ENCODE peak calls at places on chromosome 3, in five cellular contexts. I is IMR-90, U is fibroblast of lung, Y is HepG2, P is adipocyte. V is an unnamed sample.

GRCh38 chr3:132317229-132317948 is at the start of gene ACP3:
- DNase-seq in U (peak), Y (no peak), I (peak), P (peak), V (peak)

GRCh38 chr3:41026394-41027177 is 172.7 kb upstream of the CTNNB1 start:
- DNase-seq in I (peak), U (peak), P (peak), Y (peak), V (peak)

GRCh38 chr3:71551286-71551919 is 32.1 kb downstream of the FOXP1 start:
- DNase-seq in I (peak), Y (no peak), P (peak), U (peak), V (no peak)

GRCh38 chr3:122964844-122965243 is 62.7 kb downstream of the SEMA5B start:
- DNase-seq in U (no peak), Y (no peak), I (no peak), P (no peak), V (no peak)

GRCh38 chr3:194089357-194090177 is 46.4 kb upstream of the HES1 start:
- DNase-seq in I (peak), Y (peak), U (peak), P (peak), V (peak)

GRCh38 chr3:133937756-133938601 is 42.3 kb upstream of the RAB6B start:
- DNase-seq in Y (no peak), I (peak), U (peak), P (peak), V (no peak)

GRCh38 chr3:171851685-171852084 is 8.5 kb downstream of the TMEM212 start:
- DNase-seq in P (no peak), U (peak), I (peak), Y (no peak), V (no peak)

GRCh38 chr3:178514411-178514800 is 21.8 kb upstream of the KCNMB2 start:
- DNase-seq in Y (no peak), P (no peak), U (no peak), I (no peak), V (no peak)

GRCh38 chr3:129051776-129052400 is 8.7 kb upstream of the GP9 start:
- DNase-seq in I (no peak), U (no peak), Y (no peak), P (no peak), V (no peak)

GRCh38 chr3:148280623-148281242 is 417.0 kb upstream of the AGTR1 start:
- DNase-seq in P (no peak), Y (no peak), U (no peak), I (no peak), V (no peak)

GRCh38 chr3:159928692-159929091 is 59.9 kb upstream of the IL12A start:
- DNase-seq in P (peak), U (peak), Y (no peak), I (peak), V (no peak)

GRCh38 chr3:23324745-23325144 is 121.6 kb downstream of the UBE2E2 start:
- DNase-seq in U (peak), I (peak), Y (no peak), P (peak), V (no peak)

GRCh38 chr3:147371141-147371540 is 35.2 kb downstream of the ZIC4 start:
- DNase-seq in U (no peak), P (no peak), Y (no peak), I (no peak), V (no peak)

GRCh38 chr3:149207475-149207874 is 14.2 kb downstream of the CP start:
- DNase-seq in U (peak), Y (no peak), I (peak), P (no peak), V (no peak)

GRCh38 chr3:170178631-170179030 is 2.9 kb downstream of the PHC3 start:
- DNase-seq in I (no peak), U (no peak), Y (no peak), P (no peak), V (no peak)

GRCh38 chr3:30622047-30622545 is 15.7 kb downstream of the TGFBR2 start:
- DNase-seq in I (no peak), U (no peak), Y (no peak), P (no peak), V (no peak)

GRCh38 chr3:142209655-142210054 is 15.7 kb downstream of the GK5 start:
- DNase-seq in U (peak), P (peak), Y (no peak), I (peak), V (no peak)

GRCh38 chr3:150747909-150748568 is 14.9 kb downstream of the SIAH2 start:
- DNase-seq in I (no peak), P (no peak), Y (no peak), U (no peak), V (no peak)

GRCh38 chr3:111338059-111338698 is 203.8 kb upstream of the CD96 start:
- DNase-seq in Y (peak), P (peak), U (peak), I (peak), V (peak)

GRCh38 chr3:97559398-97559797 is 205.2 kb upstream of the ARL6 start:
- DNase-seq in P (no peak), Y (no peak), I (no peak), U (no peak), V (no peak)

GRCh38 chr3:37546876-37547275 is 314.8 kb upstream of the CTDSPL start:
- DNase-seq in U (peak), I (peak), Y (peak), P (peak), V (peak)

GRCh38 chr3:130473416-130473815 is 43.6 kb upstream of the COL6A6 start:
- DNase-seq in U (no peak), P (peak), Y (no peak), I (no peak), V (no peak)

GRCh38 chr3:16258892-16259291 is 5.9 kb downstream of the DPH3 start:
- DNase-seq in P (no peak), Y (no peak), I (no peak), U (no peak), V (no peak)

GRCh38 chr3:189301479-189301878 is 129.7 kb downstream of the TPRG1 start:
- DNase-seq in Y (no peak), I (no peak), U (no peak), P (no peak), V (no peak)

GRCh38 chr3:192816274-192816853 is 89.0 kb upstream of the FGF12 start:
- DNase-seq in U (peak), Y (peak), I (peak), P (peak), V (peak)

GRCh38 chr3:183439510-183439909 is 11.1 kb upstream of the MCF2L2 start:
- DNase-seq in P (no peak), I (no peak), U (no peak), Y (no peak), V (no peak)

GRCh38 chr3:183555541-183556081 is at the start of gene KLHL6:
- DNase-seq in U (no peak), P (no peak), Y (no peak), I (no peak), V (no peak)

GRCh38 chr3:171380084-171380483 is 80.1 kb downstream of the TNIK start:
- DNase-seq in Y (no peak), P (no peak), U (no peak), I (no peak), V (no peak)

GRCh38 chr3:157494581-157495281 is 8.5 kb downstream of the VEPH1 start:
- DNase-seq in Y (no peak), P (peak), U (peak), I (peak), V (no peak)

GRCh38 chr3:173920386-173920785 is 522.8 kb downstream of the NLGN1 start:
- DNase-seq in U (peak), P (no peak), Y (no peak), I (peak), V (no peak)

GRCh38 chr3:161069441-161070251 is 35.5 kb downstream of the B3GALNT1 start:
- DNase-seq in P (peak), Y (no peak), I (peak), U (peak), V (no peak)

GRCh38 chr3:173700336-173700735 is 302.8 kb downstream of the NLGN1 start:
- DNase-seq in Y (no peak), I (no peak), U (no peak), P (no peak), V (no peak)

GRCh38 chr3:2156244-2156847 is 57.7 kb downstream of the CNTN4 start:
- DNase-seq in P (no peak), I (no peak), Y (peak), U (no peak), V (peak)

GRCh38 chr3:46664188-46664970 is 29.1 kb downstream of the ALS2CL start:
- DNase-seq in U (no peak), Y (no peak), P (no peak), I (no peak), V (no peak)

GRCh38 chr3:119597548-119598288 is at the start of gene PLA1A:
- DNase-seq in I (no peak), Y (peak), U (no peak), P (no peak), V (no peak)

GRCh38 chr3:68256635-68257034 is 602.2 kb upstream of the SUCLG2 start:
- DNase-seq in U (no peak), Y (no peak), P (peak), I (no peak), V (peak)

GRCh38 chr3:133712017-133712416 is 34.2 kb upstream of the TF start:
- DNase-seq in I (no peak), P (no peak), Y (no peak), U (no peak), V (no peak)

GRCh38 chr3:158749977-158750376 is 17.7 kb upstream of the RARRES1 start:
- DNase-seq in P (no peak), Y (no peak), U (no peak), I (no peak), V (no peak)

GRCh38 chr3:158748237-158748828 is 16.1 kb upstream of the RARRES1 start:
- DNase-seq in U (no peak), I (peak), Y (no peak), P (no peak), V (no peak)

GRCh38 chr3:158749526-158749925 is 17.3 kb upstream of the RARRES1 start:
- DNase-seq in P (no peak), Y (no peak), U (no peak), I (no peak), V (no peak)

GRCh38 chr3:158751316-158751715 is 19.1 kb upstream of the RARRES1 start:
- DNase-seq in P (no peak), Y (no peak), I (no peak), U (no peak), V (no peak)

DNA sequence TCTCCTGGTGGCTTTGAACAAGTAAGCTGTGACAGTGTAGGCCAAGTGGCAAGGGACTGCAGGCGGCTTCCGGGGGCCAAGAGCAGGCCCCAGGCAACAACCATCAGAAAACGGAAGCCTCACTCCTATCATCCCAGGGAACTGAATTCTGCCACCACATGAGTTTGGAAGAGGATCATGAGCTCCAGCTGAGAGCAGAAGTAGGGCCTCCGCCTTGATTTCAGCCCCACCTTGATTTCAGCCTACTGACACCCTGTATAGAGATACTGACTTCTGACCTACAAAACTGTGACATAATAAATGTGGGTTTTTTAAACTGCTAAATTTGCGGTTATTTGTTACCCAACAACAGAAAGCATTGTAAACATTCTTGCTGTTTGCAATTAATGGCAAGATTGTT is 21.6 kb upstream of the RARRES1 start:
- DNase-seq in Y (no peak), P (no peak), U (no peak), I (no peak), V (no peak)
- H3K9ac ChIP-seq in Y (no peak), P (no peak), U (no peak), I (no peak), V (no peak)

DNA sequence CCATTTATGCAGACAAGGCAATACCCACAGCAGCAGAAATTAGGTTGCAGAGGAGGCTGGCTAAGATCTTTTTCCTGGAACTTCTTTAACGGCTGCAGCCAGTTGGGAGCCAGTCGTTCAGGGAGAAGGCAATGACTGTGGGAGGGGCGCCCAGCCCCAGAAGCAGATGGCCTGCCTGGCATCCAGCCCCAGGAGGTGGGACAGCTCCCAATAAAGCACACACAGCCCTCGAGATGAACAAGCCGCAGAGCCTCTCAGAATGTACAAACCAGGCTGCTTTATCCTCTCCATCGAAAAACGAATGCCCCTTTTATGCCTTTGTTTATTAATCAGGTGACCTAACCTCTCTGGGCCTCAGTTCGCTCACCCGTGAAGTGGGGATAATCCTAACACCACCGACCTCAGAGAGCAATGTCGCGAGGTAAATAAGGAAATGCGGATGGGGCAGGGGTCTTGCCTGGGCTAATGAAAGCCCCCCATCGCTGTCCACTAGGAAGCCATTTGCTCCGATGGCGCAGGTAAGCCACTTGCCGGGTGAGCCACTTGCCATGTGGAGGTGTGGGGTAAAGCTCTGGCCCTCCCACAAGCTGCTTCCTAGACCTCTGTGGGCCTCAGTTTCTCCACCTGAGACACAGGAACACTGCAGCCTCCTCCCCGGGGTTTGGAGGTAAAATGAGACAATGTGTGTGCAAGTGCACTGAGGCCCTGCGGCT is 35.8 kb downstream of the MGLL start:
- DNase-seq in Y (no peak), U (peak), I (peak), P (peak), V (peak)
- H3K9ac ChIP-seq in Y (no peak), U (no peak), I (no peak), P (peak), V (no peak)

DNA sequence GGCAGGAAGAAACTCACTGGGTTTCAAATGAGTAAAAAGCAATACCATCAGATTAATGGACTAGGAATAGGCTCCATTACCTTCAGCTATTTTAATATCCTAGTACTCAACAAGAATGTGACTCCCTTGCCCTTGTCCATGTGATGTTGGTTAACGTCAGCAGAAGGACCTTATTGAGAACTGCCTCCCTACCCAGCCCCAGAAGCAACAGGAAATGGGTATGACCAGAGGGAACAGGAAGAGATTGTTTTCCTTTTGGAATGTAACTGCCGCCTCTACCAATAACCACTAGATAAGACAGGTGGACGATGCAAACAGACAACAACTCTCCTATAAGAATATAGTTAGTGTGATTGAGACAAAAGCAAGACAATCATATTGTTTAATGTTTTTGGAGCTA is 10.4 kb upstream of the MME start:
- DNase-seq in Y (no peak), I (peak), P (peak), U (peak), V (no peak)
- H3K9ac ChIP-seq in Y (no peak), I (no peak), P (peak), U (no peak), V (no peak)

DNA sequence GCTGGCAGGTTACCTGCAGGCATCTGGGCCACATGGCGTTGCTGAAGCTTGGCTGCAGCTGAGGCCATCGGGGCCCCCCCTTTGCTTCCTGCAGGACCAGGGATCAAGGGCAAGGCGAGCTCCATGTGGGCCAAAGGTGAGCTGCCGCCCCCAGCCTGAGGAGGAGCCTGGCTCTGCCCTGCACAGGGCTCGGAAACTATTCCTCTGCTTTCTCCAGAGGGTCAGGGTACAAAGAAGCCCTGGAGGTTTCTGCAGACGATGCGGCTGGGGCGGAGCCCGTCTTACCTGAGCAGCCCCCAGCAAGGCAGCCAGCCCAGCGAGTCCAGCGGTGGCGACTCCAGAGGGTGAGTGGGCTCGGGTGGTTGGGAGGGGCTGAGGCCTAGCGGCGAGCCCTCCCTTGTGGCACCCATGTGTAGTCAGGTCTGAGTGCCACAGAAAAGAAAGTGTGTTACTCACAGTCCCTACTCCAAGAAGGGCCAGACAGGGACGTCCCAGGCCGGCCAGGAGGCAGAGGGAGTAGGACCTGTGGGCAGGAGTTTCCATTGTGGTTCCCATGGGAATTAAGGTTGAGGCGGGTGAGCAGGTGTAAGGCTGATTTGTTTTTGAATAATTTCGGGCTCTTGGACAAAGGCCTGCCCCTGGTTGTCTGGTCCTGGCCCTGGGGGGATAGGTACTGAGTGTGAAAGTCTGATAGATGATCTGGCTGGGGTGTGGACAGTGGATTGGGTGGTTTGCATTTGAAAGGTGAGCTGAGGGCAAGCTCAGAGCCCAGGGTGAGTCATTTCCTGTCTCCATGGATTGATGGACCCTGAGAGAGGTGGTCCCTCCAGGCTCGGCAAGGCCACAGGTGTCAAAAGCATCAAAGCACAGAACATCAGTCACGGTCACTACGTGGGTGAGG is 25.4 kb downstream of the CFAP100 start:
- DNase-seq in U (no peak), Y (peak), I (no peak), P (no peak), V (no peak)
- H3K9ac ChIP-seq in U (no peak), Y (no peak), I (no peak), P (no peak), V (no peak)

GRCh38 chr3:126083138-126083445 is 832 bp downstream of the SLC41A3 start:
- DNase-seq in I (no peak), U (no peak), Y (no peak), P (no peak), V (no peak)
- H3K9ac ChIP-seq in I (peak), U (no peak), Y (peak), P (peak), V (peak)

DNA sequence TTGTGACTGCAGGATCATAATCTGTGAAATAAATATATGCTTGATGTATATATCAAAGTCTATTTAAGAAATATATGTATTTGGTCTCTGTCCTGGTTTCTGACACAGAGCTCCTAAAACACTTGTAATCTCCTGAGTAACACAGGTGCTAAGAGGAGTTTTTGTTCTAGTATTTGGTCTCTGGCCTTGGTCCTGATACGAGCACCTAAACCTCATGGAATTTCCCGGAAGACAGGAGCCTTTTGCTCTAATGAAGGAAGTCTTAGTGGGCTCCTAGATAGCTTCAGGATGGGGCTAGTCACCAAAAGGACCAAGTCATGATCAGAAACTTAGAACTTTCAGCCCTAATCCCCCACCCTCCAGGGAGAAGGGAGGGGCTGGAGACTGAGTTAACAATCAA is 19.2 kb upstream of the MUSTN1 start:
- DNase-seq in U (no peak), Y (no peak), I (no peak), P (no peak), V (peak)
- H3K9ac ChIP-seq in U (no peak), Y (no peak), I (no peak), P (no peak), V (no peak)

GRCh38 chr3:64342940-64343691 is 117.8 kb upstream of the PRICKLE2 start:
- DNase-seq in U (peak), I (peak), P (peak), Y (peak), V (peak)

GRCh38 chr3:64341355-64341754 is 116.1 kb upstream of the PRICKLE2 start:
- DNase-seq in Y (no peak), P (peak), U (peak), I (peak), V (peak)

GRCh38 chr3:64345351-64345750 is 120.1 kb upstream of the PRICKLE2 start:
- DNase-seq in P (peak), Y (no peak), U (peak), I (peak), V (no peak)

GRCh38 chr3:64343692-64344440 is 118.6 kb upstream of the PRICKLE2 start:
- DNase-seq in U (peak), Y (no peak), P (peak), I (peak), V (no peak)

DNA sequence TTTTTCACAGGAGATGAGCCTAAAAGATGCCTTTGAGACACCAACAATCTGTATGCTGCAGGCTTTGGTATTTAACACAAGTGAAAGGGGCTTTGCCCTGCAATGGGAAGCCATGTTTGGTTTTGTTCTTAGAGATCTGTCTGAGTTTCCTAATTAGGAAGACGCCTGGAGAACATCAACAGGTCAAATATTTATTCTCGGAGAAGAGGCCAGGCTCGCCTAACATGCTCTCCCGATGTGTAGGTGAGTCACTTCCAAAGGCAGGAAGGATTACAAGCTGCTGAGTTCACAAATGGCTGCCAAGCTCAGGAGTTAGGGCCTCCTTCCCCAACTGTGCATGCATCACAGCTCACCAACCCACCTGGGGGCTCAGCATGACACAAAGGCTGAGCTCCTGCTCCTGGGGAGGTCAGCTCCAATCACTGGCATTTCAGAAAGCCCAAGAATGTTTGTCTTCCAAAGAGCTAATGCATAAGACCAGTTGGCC is 119.5 kb upstream of the PRICKLE2 start:
- DNase-seq in Y (no peak), P (peak), U (peak), I (peak), V (peak)
- H3K9ac ChIP-seq in Y (no peak), P (no peak), U (peak), I (peak), V (no peak)

V was measured in neural progenitor cell.